ENCODE peak calls at places on chromosomes 7 and 10, in five cellular contexts. One of them, this sample, is unnamed.

GRCh38 chr10:1119027-1119426 is 62.8 kb downstream of the WDR37 start:
- DNase-seq in cardiac muscle cell: no peak
- DNase-seq in Panc1: no peak
- DNase-seq in suprapubic skin: no peak
- DNase-seq in body of pancreas: no peak
- DNase-seq in this sample: no peak

GRCh38 chr10:13340068-13340467 is 8.0 kb downstream of the SEPHS1 start:
- DNase-seq in cardiac muscle cell: no peak
- DNase-seq in Panc1: no peak
- DNase-seq in suprapubic skin: no peak
- DNase-seq in body of pancreas: no peak
- DNase-seq in this sample: no peak

GRCh38 chr10:96587255-96588059 is 645 bp upstream of the TM9SF3 start:
- DNase-seq in cardiac muscle cell: peak; percentile 86
- DNase-seq in Panc1: peak; percentile 18
- DNase-seq in suprapubic skin: peak; percentile 89
- DNase-seq in body of pancreas: peak; percentile 76
- DNase-seq in this sample: peak; percentile 55

GRCh38 chr7:76089865-76090495 is 42.1 kb downstream of the MDH2 start:
- DNase-seq in cardiac muscle cell: no peak
- DNase-seq in Panc1: no peak
- DNase-seq in suprapubic skin: no peak
- DNase-seq in body of pancreas: peak; percentile 29
- DNase-seq in this sample: no peak

GRCh38 chr7:51356849-51357516 is 40.4 kb upstream of the COBL start:
- DNase-seq in cardiac muscle cell: no peak
- DNase-seq in Panc1: no peak
- DNase-seq in suprapubic skin: no peak
- DNase-seq in body of pancreas: peak; percentile 62
- DNase-seq in this sample: no peak

GRCh38 chr10:6912424-6912823 is 332.3 kb upstream of the PRKCQ start:
- DNase-seq in cardiac muscle cell: peak; percentile 64
- DNase-seq in Panc1: no peak
- DNase-seq in suprapubic skin: no peak
- DNase-seq in body of pancreas: no peak
- DNase-seq in this sample: no peak

GRCh38 chr7:50837965-50838364 is 55.3 kb upstream of the GRB10 start:
- DNase-seq in cardiac muscle cell: peak; percentile 48
- DNase-seq in Panc1: peak; percentile 85
- DNase-seq in suprapubic skin: no peak
- DNase-seq in body of pancreas: no peak
- DNase-seq in this sample: no peak

GRCh38 chr10:126041804-126042231 is 145.5 kb downstream of the FANK1 start:
- DNase-seq in cardiac muscle cell: peak; percentile 92
- DNase-seq in Panc1: no peak
- DNase-seq in suprapubic skin: peak; percentile 87
- DNase-seq in body of pancreas: peak; percentile 81
- DNase-seq in this sample: peak; percentile 100

GRCh38 chr7:71982847-71983246 is 429.3 kb downstream of the CALN1 start:
- DNase-seq in cardiac muscle cell: no peak
- DNase-seq in Panc1: no peak
- DNase-seq in suprapubic skin: no peak
- DNase-seq in body of pancreas: no peak
- DNase-seq in this sample: no peak

GRCh38 chr10:92692697-92693533 is 3.2 kb downstream of the HHEX start:
- DNase-seq in cardiac muscle cell: no peak
- DNase-seq in Panc1: no peak
- DNase-seq in suprapubic skin: no peak
- DNase-seq in body of pancreas: no peak
- DNase-seq in this sample: no peak

GRCh38 chr10:33087142-33087541 is 129.1 kb upstream of the ITGB1 start:
- DNase-seq in cardiac muscle cell: peak; percentile 31
- DNase-seq in Panc1: no peak
- DNase-seq in suprapubic skin: no peak
- DNase-seq in body of pancreas: no peak
- DNase-seq in this sample: no peak

GRCh38 chr10:21281173-21281572 is 244.3 kb downstream of the SKIDA1 start:
- DNase-seq in cardiac muscle cell: no peak
- DNase-seq in Panc1: no peak
- DNase-seq in suprapubic skin: no peak
- DNase-seq in body of pancreas: no peak
- DNase-seq in this sample: no peak

GRCh38 chr10:79070611-79071534 is 2.1 kb downstream of the ZMIZ1 start:
- DNase-seq in cardiac muscle cell: peak; percentile 97
- DNase-seq in Panc1: no peak
- DNase-seq in suprapubic skin: peak; percentile 96
- DNase-seq in body of pancreas: peak; percentile 98
- DNase-seq in this sample: peak; percentile 73

GRCh38 chr10:4006848-4007247 is 221.8 kb upstream of the KLF6 start:
- DNase-seq in cardiac muscle cell: peak; percentile 49
- DNase-seq in Panc1: no peak
- DNase-seq in suprapubic skin: no peak
- DNase-seq in body of pancreas: no peak
- DNase-seq in this sample: no peak

GRCh38 chr10:69696073-69696731 is 66.2 kb downstream of the FAM241B start:
- DNase-seq in cardiac muscle cell: peak; percentile 90
- DNase-seq in Panc1: no peak
- DNase-seq in suprapubic skin: no peak
- DNase-seq in body of pancreas: peak; percentile 28
- DNase-seq in this sample: no peak

GRCh38 chr10:124632064-124632531 is 112.1 kb downstream of the FAM53B start:
- DNase-seq in cardiac muscle cell: peak; percentile 27
- DNase-seq in Panc1: no peak
- DNase-seq in suprapubic skin: no peak
- DNase-seq in body of pancreas: peak; percentile 73
- DNase-seq in this sample: no peak

GRCh38 chr10:84076540-84077195 is 62.6 kb upstream of the GHITM start:
- DNase-seq in cardiac muscle cell: peak; percentile 79
- DNase-seq in Panc1: no peak
- DNase-seq in suprapubic skin: no peak
- DNase-seq in body of pancreas: no peak
- DNase-seq in this sample: no peak

GRCh38 chr7:116353614-116354013 is 143.3 kb downstream of the TES start:
- DNase-seq in cardiac muscle cell: peak; percentile 71
- DNase-seq in Panc1: no peak
- DNase-seq in suprapubic skin: no peak
- DNase-seq in body of pancreas: peak; percentile 75
- DNase-seq in this sample: no peak

GRCh38 chr10:76401006-76401405 is 969.6 kb downstream of the LRMDA start:
- DNase-seq in cardiac muscle cell: no peak
- DNase-seq in Panc1: no peak
- DNase-seq in suprapubic skin: no peak
- DNase-seq in body of pancreas: no peak
- DNase-seq in this sample: no peak

GRCh38 chr10:76405932-76406331 is 974.5 kb downstream of the LRMDA start:
- DNase-seq in cardiac muscle cell: peak; percentile 6
- DNase-seq in Panc1: no peak
- DNase-seq in suprapubic skin: no peak
- DNase-seq in body of pancreas: no peak
- DNase-seq in this sample: no peak

GRCh38 chr10:76399216-76399615 is 967.8 kb downstream of the LRMDA start:
- DNase-seq in cardiac muscle cell: no peak
- DNase-seq in Panc1: no peak
- DNase-seq in suprapubic skin: no peak
- DNase-seq in body of pancreas: no peak
- DNase-seq in this sample: no peak

GRCh38 chr10:76408646-76409045 is 977.2 kb downstream of the LRMDA start:
- DNase-seq in cardiac muscle cell: no peak
- DNase-seq in Panc1: no peak
- DNase-seq in suprapubic skin: no peak
- DNase-seq in body of pancreas: no peak
- DNase-seq in this sample: no peak

GRCh38 chr10:76403876-76404275 is 972.5 kb downstream of the LRMDA start:
- DNase-seq in cardiac muscle cell: peak; percentile 7
- DNase-seq in Panc1: no peak
- DNase-seq in suprapubic skin: no peak
- DNase-seq in body of pancreas: no peak
- DNase-seq in this sample: peak; percentile 81
- TF ChIP-seq CTCF in cardiac muscle cell: no peak
- TF ChIP-seq CTCF in Panc1: no peak
- TF ChIP-seq CTCF in suprapubic skin: no peak
- TF ChIP-seq CTCF in body of pancreas: no peak
- TF ChIP-seq CTCF in this sample: no peak

DNA sequence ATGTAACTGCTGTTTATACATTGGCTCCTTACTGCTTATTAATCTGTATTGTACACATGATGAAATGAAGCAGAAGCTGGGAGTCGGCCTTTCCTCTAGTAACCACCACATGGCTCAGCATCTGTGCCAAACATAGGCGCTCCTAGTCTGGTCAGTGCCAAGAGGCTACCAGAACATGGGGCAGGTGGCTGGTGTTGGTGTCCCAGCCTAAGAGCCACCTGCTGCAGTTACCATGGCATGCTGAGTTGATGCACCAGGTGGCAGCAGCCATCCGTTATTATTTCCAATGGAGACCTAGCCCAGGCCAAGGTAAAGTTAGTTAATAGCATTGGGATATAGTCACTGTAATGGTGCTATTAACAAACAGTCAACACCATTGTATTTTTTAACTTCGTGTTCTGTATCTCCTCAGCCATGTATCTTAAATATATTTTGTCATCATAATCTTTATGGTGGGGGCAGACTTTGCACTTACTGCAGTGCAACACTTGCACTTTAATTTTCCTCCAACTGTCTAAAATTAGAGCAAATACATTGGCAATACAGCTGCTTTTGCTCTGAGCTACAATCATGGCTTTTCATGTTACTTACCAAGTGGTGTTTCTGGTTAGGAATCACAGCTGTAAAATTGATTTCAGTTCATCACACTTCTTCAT is 33.1 kb downstream of the HBP1 start:
- DNase-seq in cardiac muscle cell: peak; percentile 30
- DNase-seq in Panc1: peak; percentile 42
- DNase-seq in suprapubic skin: no peak
- DNase-seq in body of pancreas: peak; percentile 86
- DNase-seq in this sample: no peak
- TF ChIP-seq CTCF in cardiac muscle cell: peak; percentile 42
- TF ChIP-seq CTCF in Panc1: peak; percentile 73
- TF ChIP-seq CTCF in suprapubic skin: peak; percentile 43
- TF ChIP-seq CTCF in body of pancreas: peak; percentile 32
- TF ChIP-seq CTCF in this sample: peak; percentile 32

GRCh38 chr10:11396311-11396960 is 215.0 kb downstream of the USP6NL start:
- DNase-seq in cardiac muscle cell: no peak
- DNase-seq in Panc1: no peak
- DNase-seq in suprapubic skin: peak; percentile 44
- DNase-seq in body of pancreas: no peak
- DNase-seq in this sample: no peak

GRCh38 chr10:11397077-11397476 is 214.4 kb downstream of the USP6NL start:
- DNase-seq in cardiac muscle cell: no peak
- DNase-seq in Panc1: no peak
- DNase-seq in suprapubic skin: peak; percentile 21
- DNase-seq in body of pancreas: no peak
- DNase-seq in this sample: no peak

GRCh38 chr10:11395581-11396310 is 215.7 kb downstream of the USP6NL start:
- DNase-seq in cardiac muscle cell: no peak
- DNase-seq in Panc1: no peak
- DNase-seq in suprapubic skin: peak; percentile 53
- DNase-seq in body of pancreas: no peak
- DNase-seq in this sample: no peak

GRCh38 chr10:11397566-11397965 is 213.9 kb downstream of the USP6NL start:
- DNase-seq in cardiac muscle cell: no peak
- DNase-seq in Panc1: no peak
- DNase-seq in suprapubic skin: peak; percentile 68
- DNase-seq in body of pancreas: no peak
- DNase-seq in this sample: no peak

DNA sequence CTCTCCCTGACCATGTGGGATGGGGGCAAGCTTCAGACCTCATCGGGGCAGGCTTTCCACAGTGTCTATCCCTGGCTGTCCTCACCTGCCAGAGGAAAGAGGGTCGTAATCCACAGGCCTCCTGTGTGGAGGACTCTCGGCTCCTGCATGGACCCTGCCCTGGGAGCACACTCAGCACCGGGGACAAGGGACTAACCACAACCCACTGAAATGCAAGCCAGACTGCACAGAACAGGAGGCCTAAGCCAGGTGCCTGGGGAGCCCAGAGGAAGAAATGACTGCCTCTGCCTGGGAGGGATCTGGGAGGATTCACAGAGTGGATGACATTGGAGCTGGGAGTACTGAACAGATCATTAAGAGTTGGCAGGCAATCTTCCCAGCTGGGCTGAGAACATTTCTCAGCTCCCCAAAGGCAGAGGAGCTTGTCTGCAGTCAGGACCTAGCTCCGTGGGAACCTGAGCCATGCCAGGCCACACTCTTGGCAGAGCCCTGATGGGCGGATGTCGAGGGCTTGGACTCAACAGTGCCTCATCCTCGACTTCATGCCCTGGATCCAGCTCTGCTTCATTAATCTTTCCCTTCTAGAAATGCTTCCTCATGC is 213.4 kb downstream of the USP6NL start:
- DNase-seq in cardiac muscle cell: peak; percentile 13
- DNase-seq in Panc1: no peak
- DNase-seq in suprapubic skin: peak; percentile 75
- DNase-seq in body of pancreas: no peak
- DNase-seq in this sample: no peak
- TF ChIP-seq CTCF in cardiac muscle cell: no peak
- TF ChIP-seq CTCF in Panc1: no peak
- TF ChIP-seq CTCF in suprapubic skin: no peak
- TF ChIP-seq CTCF in body of pancreas: no peak
- TF ChIP-seq CTCF in this sample: no peak

GRCh38 chr7:135362871-135363270 is 129.2 kb downstream of the STRA8 start:
- DNase-seq in cardiac muscle cell: no peak
- DNase-seq in Panc1: no peak
- DNase-seq in suprapubic skin: no peak
- DNase-seq in body of pancreas: no peak
- DNase-seq in this sample: no peak
- TF ChIP-seq CTCF in cardiac muscle cell: peak; percentile 16
- TF ChIP-seq CTCF in Panc1: peak; percentile 27
- TF ChIP-seq CTCF in suprapubic skin: no peak
- TF ChIP-seq CTCF in body of pancreas: no peak
- TF ChIP-seq CTCF in this sample: no peak

DNA sequence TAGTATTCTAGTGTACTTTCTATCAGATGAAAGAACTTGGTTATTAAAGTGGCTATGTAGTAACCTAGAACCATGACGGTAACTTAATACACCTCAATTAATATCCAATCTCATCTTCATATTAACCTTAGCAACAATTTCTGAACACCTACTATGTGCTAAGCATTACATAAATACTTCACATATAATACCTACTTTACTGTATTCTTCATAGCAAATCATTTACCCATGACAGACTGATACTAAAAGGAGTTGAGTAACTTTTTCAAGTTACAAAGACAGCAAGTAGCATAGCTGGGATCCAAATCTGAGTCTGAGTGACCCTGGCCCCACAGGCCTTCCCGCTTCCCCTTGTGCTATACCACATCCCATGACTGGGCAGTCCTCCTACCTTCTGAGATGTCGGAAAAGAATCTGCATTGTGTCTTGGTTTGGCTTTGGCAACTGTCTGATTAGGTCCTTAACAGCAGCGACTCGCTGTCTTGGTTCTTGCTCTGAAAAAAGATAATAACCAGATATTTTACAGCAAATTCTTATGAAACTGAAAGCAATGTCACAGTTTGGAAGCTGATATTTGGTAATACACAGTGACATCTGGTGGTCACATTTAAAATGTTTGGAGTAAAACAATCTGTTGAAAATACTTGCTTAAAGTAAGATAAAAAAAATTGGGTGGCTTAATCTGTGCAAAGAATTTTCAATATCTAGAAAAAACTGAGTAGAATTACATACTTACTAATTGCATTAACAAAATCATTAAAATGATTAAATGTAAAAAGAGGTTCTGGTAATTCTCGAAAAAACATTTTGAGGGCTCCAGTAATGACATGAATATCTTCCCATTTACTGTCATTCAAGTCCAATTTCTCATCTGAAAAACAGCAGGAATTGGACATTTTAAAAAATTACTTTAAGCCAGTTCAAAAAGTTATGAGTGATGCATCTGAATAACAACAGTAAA is 120.1 kb downstream of the ARHGAP12 start:
- DNase-seq in cardiac muscle cell: peak; percentile 88
- DNase-seq in Panc1: peak; percentile 25
- DNase-seq in suprapubic skin: no peak
- DNase-seq in body of pancreas: peak; percentile 13
- DNase-seq in this sample: no peak
- TF ChIP-seq CTCF in cardiac muscle cell: peak; percentile 33
- TF ChIP-seq CTCF in Panc1: peak; percentile 38
- TF ChIP-seq CTCF in suprapubic skin: peak; percentile 29
- TF ChIP-seq CTCF in body of pancreas: peak; percentile 32
- TF ChIP-seq CTCF in this sample: peak; percentile 77